ENCODE peak calls at places on chromosomes 12 and 14, in six cellular contexts. I, Z, H, T, X and Y are unnamed samples.

GRCh38 chr14:21233457-21234076 is 35.7 kb downstream of the HNRNPC start:
- DNase-seq in H (no peak), T (no peak), I (no peak), Z (no peak), X (no peak), Y (no peak)

GRCh38 chr14:88790501-88791251 is 2.1 kb downstream of the EML5 start:
- DNase-seq in Z (no peak), X (no peak), T (no peak), H (no peak), I (no peak), Y (no peak)

GRCh38 chr14:52514046-52514811 is 38.1 kb downstream of the TXNDC16 start:
- DNase-seq in T (no peak), Z (no peak), X (no peak), H (no peak), I (no peak), Y (no peak)

GRCh38 chr12:47067778-47068431 is 11.5 kb upstream of the PCED1B start:
- DNase-seq in T (no peak), Z (no peak), X (no peak), I (no peak), H (no peak), Y (no peak)

GRCh38 chr14:89425931-89426330 is 8.9 kb upstream of the FOXN3 start:
- DNase-seq in T (no peak), Z (peak; percentile 48), I (no peak), X (peak; percentile 61), H (no peak), Y (no peak)

GRCh38 chr14:80636071-80636470 is 305.5 kb downstream of the CEP128 start:
- DNase-seq in X (no peak), H (no peak), T (no peak), Z (no peak), I (no peak), Y (no peak)

GRCh38 chr12:121903202-121903601 is 14.6 kb downstream of the PSMD9 start:
- DNase-seq in T (no peak), I (no peak), H (no peak), X (no peak), Z (no peak), Y (no peak)

GRCh38 chr12:104866286-104866685 is 91.8 kb downstream of the SLC41A2 start:
- DNase-seq in Z (no peak), H (no peak), I (no peak), T (no peak), X (no peak), Y (no peak)

GRCh38 chr14:31109257-31109656 is 83.1 kb upstream of the STRN3 start:
- DNase-seq in Z (no peak), T (no peak), I (no peak), H (no peak), X (no peak), Y (no peak)

GRCh38 chr14:29754134-29754533 is 173.5 kb downstream of the PRKD1 start:
- DNase-seq in T (no peak), X (no peak), H (no peak), Z (no peak), I (no peak), Y (no peak)

GRCh38 chr14:100237735-100238418 is 1.1 kb upstream of the YY1 start:
- DNase-seq in H (peak; percentile 52), X (peak; percentile 79), Z (no peak), T (no peak), I (no peak), Y (peak; percentile 33)

GRCh38 chr12:115351513-115352077 is 667.6 kb upstream of the TBX3 start:
- DNase-seq in Z (no peak), I (no peak), X (no peak), H (no peak), T (no peak), Y (no peak)

GRCh38 chr12:75953312-75953906 is 78.2 kb downstream of the PHLDA1 start:
- DNase-seq in T (no peak), X (no peak), Z (no peak), I (no peak), H (no peak), Y (no peak)

GRCh38 chr12:51635371-51635770 is 44.3 kb downstream of the SCN8A start:
- DNase-seq in I (no peak), Z (no peak), H (no peak), X (no peak), T (no peak), Y (no peak)

GRCh38 chr14:102833991-102834390 is 56.7 kb downstream of the TRAF3 start:
- DNase-seq in Z (no peak), I (no peak), T (no peak), X (no peak), H (no peak), Y (no peak)

GRCh38 chr12:122651520-122652224 is 51.5 kb downstream of the HCAR2 start:
- DNase-seq in I (no peak), Z (no peak), T (no peak), X (no peak), H (no peak), Y (no peak)

GRCh38 chr14:99936738-99937474 is 128.3 kb upstream of the EVL start:
- DNase-seq in Z (no peak), X (no peak), T (no peak), I (no peak), H (no peak), Y (no peak)

GRCh38 chr12:127728729-127729128 is 538.2 kb upstream of the TMEM132C start:
- DNase-seq in T (no peak), I (no peak), Z (no peak), H (no peak), X (no peak), Y (no peak)

GRCh38 chr14:99412122-99413061 is 68.3 kb downstream of the SETD3 start:
- DNase-seq in Z (no peak), I (no peak), T (no peak), H (no peak), X (no peak), Y (no peak)

GRCh38 chr14:73264896-73265720 is 27.8 kb downstream of the PAPLN start:
- DNase-seq in H (no peak), T (peak; percentile 87), I (no peak), Z (no peak), X (no peak), Y (no peak)

GRCh38 chr12:34400423-34400881 is 378.2 kb downstream of the ALG10 start:
- DNase-seq in I (no peak), H (peak; percentile 15), X (peak; percentile 59), T (peak; percentile 72), Z (no peak), Y (no peak)

GRCh38 chr12:46965137-46965536 is 114.3 kb upstream of the PCED1B start:
- DNase-seq in Z (no peak), H (no peak), I (no peak), T (no peak), X (no peak), Y (no peak)

DNA sequence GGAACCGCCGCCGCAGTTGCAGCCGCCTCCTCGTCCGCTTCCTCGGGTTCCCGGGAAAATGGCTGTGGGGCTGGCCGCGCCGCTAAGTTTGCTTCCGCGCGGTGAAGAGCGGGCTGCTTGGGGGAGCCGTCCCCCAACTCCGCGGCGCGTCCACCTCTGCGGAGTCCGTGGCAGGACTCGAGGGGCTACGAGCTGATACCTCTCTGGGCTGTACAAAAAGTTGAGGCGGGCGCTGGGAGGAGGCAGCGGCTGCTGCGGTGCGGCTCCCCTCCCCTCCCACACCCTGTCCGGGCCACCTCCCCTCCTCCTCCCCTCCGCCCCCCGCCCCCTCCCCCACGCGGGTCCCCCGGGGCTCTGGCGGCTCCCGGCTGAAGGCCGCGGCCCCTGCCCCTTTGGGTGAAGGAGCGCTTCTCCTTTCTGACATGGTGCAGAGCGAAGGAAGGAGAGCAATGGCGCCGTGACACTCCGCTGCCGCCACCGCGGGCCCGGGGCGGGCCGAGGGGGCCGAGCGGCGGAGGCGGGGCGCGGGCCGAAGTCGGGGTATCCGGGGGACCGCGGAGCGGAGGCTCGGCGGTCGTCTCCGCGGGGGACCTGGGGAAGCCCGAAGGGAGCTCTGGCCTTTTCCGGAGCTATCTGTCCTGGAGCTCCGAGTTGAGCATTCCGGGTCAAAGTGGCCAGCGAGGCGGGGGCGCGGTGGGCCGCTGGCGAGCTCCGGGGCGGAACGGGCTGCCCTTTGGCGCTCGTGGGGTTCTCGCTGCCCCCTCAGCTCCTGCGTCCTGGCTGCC is 717 bp downstream of the ARID4A start:
- DNase-seq in T (no peak), H (peak; percentile 30), X (peak; percentile 72), I (peak; percentile 54), Z (no peak), Y (peak; percentile 27)
- TF ChIP-seq POLR2A in T (no peak), H (no peak), X (no peak), I (no peak), Z (no peak), Y (no peak)

GRCh38 chr12:111404362-111405148 is 1.2 kb upstream of the SH2B3 start:
- DNase-seq in I (peak; percentile 83), T (no peak), H (no peak), X (peak; percentile 80), Z (no peak), Y (no peak)
- TF ChIP-seq POLR2AphosphoS5 in I (no peak), T (no peak), H (no peak), X (no peak), Z (no peak), Y (no peak)

DNA sequence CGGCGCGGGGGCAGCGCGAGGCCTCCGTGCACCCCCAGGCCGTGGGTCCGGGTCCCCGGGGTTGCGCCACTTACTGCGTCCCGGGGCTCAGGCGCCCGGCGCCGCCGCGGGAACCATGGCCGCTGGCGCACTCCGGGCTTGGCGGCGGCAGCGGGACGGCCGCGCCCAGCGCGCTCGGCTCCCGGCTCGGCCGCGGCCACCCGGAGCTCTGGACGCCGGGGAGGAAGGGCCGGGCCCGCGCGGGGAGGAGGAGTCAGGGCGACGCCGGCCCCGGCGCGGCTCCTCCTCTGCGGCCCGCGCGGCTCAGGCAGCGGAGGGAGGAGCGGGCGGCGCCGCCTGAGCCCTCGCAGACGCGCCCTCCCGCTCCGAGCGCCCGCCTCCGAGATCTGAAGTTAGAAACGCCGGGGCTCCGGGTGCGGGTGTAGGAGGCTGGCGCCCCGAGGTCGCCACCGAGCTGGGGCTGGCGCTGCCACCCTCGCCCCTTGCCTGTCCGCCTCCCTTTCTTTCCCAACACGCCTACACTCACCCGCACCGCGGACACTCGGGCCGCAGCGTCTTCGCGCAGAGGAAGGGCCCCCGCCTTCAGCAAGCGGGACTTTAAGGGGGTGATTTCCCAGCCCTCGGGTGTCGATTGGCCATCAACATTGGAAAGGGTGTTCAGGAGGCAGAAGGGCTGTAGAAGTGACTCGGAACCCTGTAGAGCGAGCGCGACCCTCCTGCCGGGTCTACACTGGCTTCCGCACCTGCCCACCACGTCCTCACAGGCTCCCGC is at the start of gene NIN:
- DNase-seq in Z (no peak), T (no peak), H (peak; percentile 83), X (peak; percentile 87), I (peak; percentile 75), Y (peak; percentile 68)
- TF ChIP-seq POLR2A in Z (no peak), T (no peak), H (no peak), X (no peak), I (no peak), Y (peak; percentile 73)

DNA sequence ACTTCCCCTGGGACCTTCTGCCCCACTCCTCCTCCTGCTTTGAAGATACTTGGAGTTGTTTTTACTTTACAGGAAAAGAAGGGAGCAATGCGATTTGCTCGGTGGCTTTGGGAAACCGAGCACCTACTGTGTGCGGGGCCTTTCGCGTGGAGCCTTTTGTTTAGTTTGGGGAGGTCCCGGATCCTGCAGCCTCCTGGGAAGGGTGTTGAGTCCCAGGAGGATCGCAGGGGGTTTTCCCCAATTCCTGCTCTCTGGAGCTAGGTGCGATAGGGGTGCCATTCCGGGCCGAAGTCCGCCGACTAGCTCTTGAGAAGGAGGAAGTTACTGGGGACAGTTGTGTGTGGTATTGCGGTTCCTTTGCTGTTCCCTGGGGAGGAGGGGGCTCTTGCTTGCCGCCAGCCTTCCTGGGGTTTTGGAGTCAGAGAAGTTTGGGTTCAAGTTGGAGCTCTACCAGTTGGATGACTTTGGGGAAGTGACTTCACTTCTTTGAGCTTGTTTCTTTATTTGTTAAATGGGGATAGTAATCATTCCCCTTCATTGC is 1.1 kb downstream of the BRI3BP start:
- DNase-seq in H (peak; percentile 51), T (no peak), Z (no peak), I (no peak), X (no peak), Y (no peak)
- TF ChIP-seq POLR2AphosphoS5 in H (no peak), T (no peak), Z (no peak), I (no peak), X (no peak), Y (peak; percentile 11)

GRCh38 chr12:53451661-53452158 is at the start of gene PCBP2:
- DNase-seq in T (peak; percentile 98), X (peak; percentile 99), Z (peak; percentile 99), I (peak; percentile 95), H (peak; percentile 97), Y (peak; percentile 96)
- TF ChIP-seq POLR2A in T (peak; percentile 59), X (peak; percentile 37), Z (no peak), I (peak; percentile 67), H (no peak), Y (peak; percentile 88)